ENCODE peak calls at places on chromosome 21, in four cellular contexts. O, W, F and G are unnamed samples.

GRCh38 chr21:42218836-42219605 is at the start of gene ABCG1:
- DNase-seq in O (no peak), W (peak; percentile 65), F (peak; percentile 33), G (peak; percentile 49)

GRCh38 chr21:14120091-14120734 is 90.5 kb downstream of the LIPI start:
- DNase-seq in O (peak; percentile 2), W (peak; percentile 71), F (peak; percentile 4), G (no peak)

GRCh38 chr21:17708541-17709265 is 96.0 kb upstream of the BTG3 start:
- DNase-seq in O (no peak), W (no peak), F (no peak), G (no peak)

GRCh38 chr21:27363719-27364479 is 397.0 kb upstream of the ADAMTS5 start:
- DNase-seq in O (no peak), W (no peak), F (no peak), G (no peak)

GRCh38 chr21:34202553-34203332 is 129.4 kb downstream of the MRPS6 start:
- DNase-seq in O (no peak), W (no peak), F (peak; percentile 24), G (peak; percentile 45)

GRCh38 chr21:38402795-38403194 is 95.5 kb downstream of the ERG start:
- DNase-seq in O (no peak), W (no peak), F (no peak), G (no peak)

GRCh38 chr21:45613881-45614280 is 29.6 kb upstream of the PCBP3 start:
- DNase-seq in O (no peak), W (peak; percentile 3), F (no peak), G (no peak)

GRCh38 chr21:45126085-45126687 is 51.8 kb downstream of the ADARB1 start:
- DNase-seq in O (no peak), W (no peak), F (no peak), G (no peak)

GRCh38 chr21:36647279-36648093 is 51.4 kb upstream of the SIM2 start:
- DNase-seq in O (no peak), W (no peak), F (peak; percentile 52), G (no peak)

GRCh38 chr21:35189077-35189863 is 140.2 kb upstream of the RUNX1 start:
- DNase-seq in O (no peak), W (no peak), F (peak; percentile 67), G (peak; percentile 30)

GRCh38 chr21:42570362-42570761 is 56.7 kb downstream of the SLC37A1 start:
- DNase-seq in O (no peak), W (no peak), F (no peak), G (no peak)

GRCh38 chr21:38267136-38267535 is 10.3 kb downstream of the KCNJ15 start:
- DNase-seq in O (no peak), W (no peak), F (no peak), G (no peak)

GRCh38 chr21:31142600-31142999 is 104.3 kb upstream of the KRTAP19-8 start:
- DNase-seq in O (no peak), W (no peak), F (no peak), G (no peak)

GRCh38 chr21:36076878-36077658 is 7.2 kb downstream of the CBR1 start:
- DNase-seq in O (no peak), W (no peak), F (no peak), G (no peak)

GRCh38 chr21:32578107-32578691 is 7.1 kb downstream of the TCP10L start:
- DNase-seq in O (no peak), W (peak; percentile 44), F (peak; percentile 26), G (no peak)

GRCh38 chr21:42880352-42880751 is 1.0 kb upstream of the WDR4 start:
- DNase-seq in O (no peak), W (no peak), F (no peak), G (no peak)

GRCh38 chr21:45413922-45414321 is 9.0 kb downstream of the COL18A1 start:
- DNase-seq in O (no peak), W (no peak), F (no peak), G (peak; percentile 5)

GRCh38 chr21:25441835-25442234 is 165.4 kb downstream of the MRPL39 start:
- DNase-seq in O (no peak), W (no peak), F (no peak), G (no peak)

GRCh38 chr21:32771134-32771523 is 426 bp downstream of the PAXBP1 start:
- DNase-seq in O (peak; percentile 22), W (peak; percentile 49), F (peak; percentile 62), G (peak; percentile 74)

GRCh38 chr21:31520506-31521163 is 138.9 kb upstream of the SOD1 start:
- DNase-seq in O (no peak), W (no peak), F (no peak), G (no peak)

GRCh38 chr21:39001341-39001740 is 181.9 kb downstream of the PSMG1 start:
- DNase-seq in O (no peak), W (no peak), F (no peak), G (no peak)

GRCh38 chr21:46094401-46095105 is 3.4 kb upstream of the COL6A2 start:
- DNase-seq in O (no peak), W (no peak), F (no peak), G (no peak)

GRCh38 chr21:45183852-45184251 is 103.8 kb downstream of the POFUT2 start:
- DNase-seq in O (no peak), W (no peak), F (no peak), G (no peak)

GRCh38 chr21:41638201-41638790 is 128.6 kb downstream of the RIPK4 start:
- DNase-seq in O (no peak), W (no peak), F (no peak), G (no peak)

GRCh38 chr21:34888569-34889286 is 160.4 kb downstream of the RUNX1 start:
- DNase-seq in O (peak; percentile 94), W (peak; percentile 88), F (peak; percentile 95), G (peak; percentile 94)

GRCh38 chr21:33266784-33267135 is 593 bp downstream of the IL10RB start:
- DNase-seq in O (no peak), W (peak; percentile 60), F (no peak), G (no peak)

GRCh38 chr21:38805282-38806152 is at the start of gene ETS2:
- DNase-seq in O (peak; percentile 74), W (peak; percentile 82), F (peak; percentile 97), G (peak; percentile 90)

GRCh38 chr21:22554690-22555316 is 1556.6 kb downstream of the NCAM2 start:
- DNase-seq in O (no peak), W (no peak), F (no peak), G (no peak)

GRCh38 chr21:36630485-36631206 is 68.3 kb upstream of the SIM2 start:
- DNase-seq in O (peak; percentile 10), W (peak; percentile 87), F (peak; percentile 57), G (peak; percentile 46)

GRCh38 chr21:26840206-26840605 is 5.0 kb downstream of the ADAMTS1 start:
- DNase-seq in O (no peak), W (peak; percentile 39), F (no peak), G (no peak)